ENCODE peak calls at places on chromosomes 4 and X, in four cellular contexts. C is suprapubic skin, X is AG10803, Z is uterus. I is an unnamed sample.

GRCh38 chr4:80006935-80007744 is 65.9 kb downstream of the ANTXR2 start:
- DNase-seq in C (no peak), X (peak; percentile 35), Z (no peak), I (no peak)

GRCh38 chr4:10108391-10108790 is 8.2 kb downstream of the WDR1 start:
- DNase-seq in C (no peak), X (no peak), Z (no peak), I (no peak)

GRCh38 chr4:8289151-8289750 is 19.7 kb downstream of the HTRA3 start:
- DNase-seq in C (peak; percentile 48), X (no peak), Z (peak; percentile 10), I (no peak)

GRCh38 chrX:71927040-71927439 is 16.4 kb downstream of the NHSL2 start:
- DNase-seq in C (no peak), X (no peak), Z (no peak), I (no peak)

GRCh38 chr4:11710484-11710883 is 281.8 kb upstream of the HS3ST1 start:
- DNase-seq in C (no peak), X (no peak), Z (no peak), I (no peak)

GRCh38 chr4:110778526-110778925 is 155.6 kb upstream of the PITX2 start:
- DNase-seq in C (no peak), X (no peak), Z (no peak), I (no peak)

GRCh38 chrX:20378291-20378920 is 111.7 kb upstream of the RPS6KA3 start:
- DNase-seq in C (no peak), X (no peak), Z (no peak), I (no peak)

GRCh38 chr4:5787311-5787710 is 76.3 kb downstream of the EVC start:
- DNase-seq in C (no peak), X (no peak), Z (no peak), I (no peak)

GRCh38 chr4:6471303-6472007 is 959 bp downstream of the PPP2R2C start:
- DNase-seq in C (no peak), X (no peak), Z (no peak), I (peak; percentile 73)

GRCh38 chr4:27048350-27049100 is 187.9 kb downstream of the STIM2 start:
- DNase-seq in C (no peak), X (peak; percentile 20), Z (no peak), I (peak; percentile 29)

GRCh38 chr4:166078956-166079355 is 205.9 kb downstream of the TLL1 start:
- DNase-seq in C (no peak), X (no peak), Z (no peak), I (no peak)

GRCh38 chrX:10787264-10787663 is 166.9 kb upstream of the MID1 start:
- DNase-seq in C (no peak), X (no peak), Z (no peak), I (no peak)

GRCh38 chr4:177251237-177251636 is 58.4 kb upstream of the NEIL3 start:
- DNase-seq in C (no peak), X (no peak), Z (no peak), I (no peak)

GRCh38 chrX:2958199-2958598 is 29.1 kb upstream of the ARSD start:
- DNase-seq in C (no peak), X (no peak), Z (no peak), I (no peak)

GRCh38 chrX:139423186-139423585 is 107.4 kb upstream of the F9 start:
- DNase-seq in C (no peak), X (no peak), Z (no peak), I (no peak)

GRCh38 chrX:104047171-104047570 is 7.4 kb downstream of the H2BW2 start:
- DNase-seq in C (no peak), X (no peak), Z (no peak), I (no peak)

GRCh38 chr4:187251896-187252295 is 528.2 kb upstream of the FAT1 start:
- DNase-seq in C (no peak), X (peak; percentile 16), Z (no peak), I (no peak)

GRCh38 chrX:11908371-11908770 is 150.3 kb downstream of the MSL3 start:
- DNase-seq in C (no peak), X (no peak), Z (no peak), I (peak; percentile 11)

GRCh38 chrX:73859622-73860021 is 296.6 kb downstream of the CHIC1 start:
- DNase-seq in C (no peak), X (no peak), Z (no peak), I (no peak)

GRCh38 chrX:99857455-99857854 is 552.6 kb downstream of the PCDH19 start:
- DNase-seq in C (no peak), X (no peak), Z (no peak), I (no peak)

I was measured in 8988T.